ENCODE peak calls at places on chromosomes 2 and 18, in eight cellular contexts. R is T-helper 9 cell, X is EL, I is HTR-8/SVneo, Y is tibial nerve, O is ACHN, P is HS-5, J is GM10248. Q is an unnamed sample.
A peak's percentile ranks its signal among the peaks of the same experiment; 100 is the strongest.

GRCh38 chr2:196660264-196660663 is 20.7 kb downstream of the CCDC150 start:
- DNase-seq in X (peak; percentile 88), J (no peak), Y (no peak), P (peak; percentile 90), O (peak; percentile 26), I (peak; percentile 19), R (no peak), Q (no peak)

GRCh38 chr2:138182276-138182675 is 218.0 kb downstream of the HNMT start:
- DNase-seq in P (no peak), J (no peak), O (no peak), I (no peak), R (no peak), X (no peak), Y (no peak), Q (no peak)

GRCh38 chr2:121897335-121897970 is 142.0 kb downstream of the TSN start:
- DNase-seq in X (peak; percentile 64), J (peak; percentile 61), Y (no peak), R (no peak), I (peak; percentile 40), O (peak; percentile 49), P (no peak), Q (no peak)

GRCh38 chr2:62014102-62014501 is 108.6 kb downstream of the COMMD1 start:
- DNase-seq in O (no peak), I (no peak), Y (no peak), X (peak; percentile 11), J (no peak), R (no peak), P (no peak), Q (peak; percentile 84)

GRCh38 chr2:149579972-149580882 is 7.3 kb downstream of the MMADHC start:
- DNase-seq in O (no peak), X (peak; percentile 62), I (no peak), R (no peak), P (no peak), Y (no peak), J (no peak), Q (no peak)

GRCh38 chr2:168976034-168976654 is 55.0 kb downstream of the ABCB11 start:
- DNase-seq in O (no peak), X (no peak), I (no peak), P (no peak), Y (no peak), R (no peak), J (no peak), Q (no peak)

GRCh38 chr2:172109256-172109655 is 6.6 kb upstream of the DLX2 start:
- DNase-seq in X (no peak), I (no peak), O (no peak), Y (no peak), P (no peak), R (no peak), J (peak; percentile 18), Q (no peak)

GRCh38 chr2:162344617-162344950 is 652 bp downstream of the GCA start:
- DNase-seq in Y (no peak), P (no peak), I (no peak), O (peak; percentile 43), J (peak; percentile 14), R (no peak), X (no peak), Q (peak; percentile 49)

GRCh38 chr18:72672364-72673151 is 128.4 kb upstream of the CBLN2 start:
- DNase-seq in O (peak; percentile 43), Y (no peak), R (no peak), X (peak; percentile 14), J (peak; percentile 29), I (no peak), P (no peak), Q (peak; percentile 24)

GRCh38 chr2:41400057-41400665 is 647.7 kb upstream of the PKDCC start:
- DNase-seq in J (no peak), Y (no peak), X (peak; percentile 16), R (no peak), P (no peak), I (no peak), O (peak; percentile 47), Q (no peak)

GRCh38 chr18:65093341-65093740 is 657.5 kb upstream of the CDH7 start:
- DNase-seq in X (no peak), Y (no peak), P (no peak), I (no peak), O (no peak), R (no peak), J (no peak), Q (no peak)

GRCh38 chr18:71398530-71398929 is 1109.7 kb downstream of the SOCS6 start:
- DNase-seq in R (no peak), P (no peak), J (no peak), X (no peak), O (peak; percentile 25), I (no peak), Y (no peak), Q (no peak)

GRCh38 chr2:179525340-179525739 is 260.7 kb upstream of the SESTD1 start:
- DNase-seq in J (no peak), R (no peak), I (no peak), P (no peak), O (no peak), X (no peak), Y (no peak), Q (no peak)

GRCh38 chr2:70861774-70862644 is 26.4 kb upstream of the CD207 start:
- DNase-seq in J (peak; percentile 80), O (peak; percentile 80), X (peak; percentile 70), Y (peak; percentile 69), I (peak; percentile 88), R (peak; percentile 62), P (peak; percentile 30), Q (peak; percentile 73)

GRCh38 chr2:11254100-11254536 is 90.3 kb downstream of the ROCK2 start:
- DNase-seq in X (no peak), J (no peak), O (no peak), I (no peak), Y (no peak), R (no peak), P (no peak), Q (no peak)

GRCh38 chr2:162258169-162258568 is 14.9 kb upstream of the FAP start:
- DNase-seq in Y (no peak), P (no peak), I (no peak), J (no peak), X (no peak), R (no peak), O (no peak), Q (no peak)

GRCh38 chr18:69658137-69658536 is 257.4 kb downstream of the DOK6 start:
- DNase-seq in Y (no peak), R (no peak), O (no peak), J (no peak), X (no peak), I (no peak), P (no peak), Q (no peak)

GRCh38 chr18:37874721-37875120 is 309.1 kb upstream of the CELF4 start:
- DNase-seq in O (no peak), P (no peak), X (no peak), J (no peak), R (no peak), Y (no peak), I (no peak), Q (no peak)

GRCh38 chr18:45012286-45012685 is 331.6 kb downstream of the SETBP1 start:
- DNase-seq in J (no peak), R (no peak), I (no peak), O (no peak), Y (no peak), X (peak; percentile 30), P (no peak), Q (no peak)

GRCh38 chr18:33560686-33561370 is 17.2 kb upstream of the ASXL3 start:
- DNase-seq in I (no peak), P (peak; percentile 0), J (no peak), X (no peak), Y (no peak), R (no peak), O (peak; percentile 24), Q (no peak)